ENCODE peak calls at places on chromosomes 13 and 19, in six cellular contexts. C is GM10248; K is smooth muscle cell of the brain vasculature; W is NCI-H446 treated with DMSO at 0.1 percent for 48 hours; V is activated naive CD4-positive, alpha-beta T cell; O is stimulated activated CD8-positive, alpha-beta memory T cell treated with anti-CD3 and anti-CD28 coated beads, Interleukin-2, amount 100 ng/mL, for 1 hour. N is an unnamed sample.

GRCh38 chr19:8255426-8256125 is 46.4 kb downstream of the CERS4 start:
- DNase-seq in K (no peak), C (no peak), W (no peak), V (no peak), O (no peak), N (no peak)

GRCh38 chr19:4130635-4131438 is 6.9 kb upstream of the MAP2K2 start:
- DNase-seq in K (no peak), W (no peak), O (no peak), C (no peak), V (no peak), N (no peak)

GRCh38 chr19:17484520-17485180 is 14.3 kb downstream of the SLC27A1 start:
- DNase-seq in K (no peak), C (no peak), O (no peak), V (no peak), W (no peak), N (no peak)

GRCh38 chr13:24183741-24184182 is 23.2 kb downstream of the SPATA13 start:
- DNase-seq in C (no peak), K (no peak), O (no peak), W (no peak), V (no peak), N (no peak)

GRCh38 chr19:6723108-6723618 is 2.7 kb upstream of the C3 start:
- DNase-seq in O (no peak), V (no peak), C (no peak), W (no peak), K (no peak), N (no peak)

GRCh38 chr13:30034448-30034795 is 184.0 kb upstream of the UBL3 start:
- DNase-seq in O (no peak), V (no peak), C (no peak), W (no peak), K (no peak), N (no peak)

GRCh38 chr19:14475251-14476073 is at the start of gene PTGER1:
- DNase-seq in C (peak), O (no peak), K (no peak), W (no peak), V (no peak), N (no peak)

GRCh38 chr13:64428196-64428595 is 2801.9 kb downstream of the PCDH9 start:
- DNase-seq in V (no peak), K (peak), O (no peak), W (no peak), C (no peak), N (no peak)